ENCODE peak calls at places on chromosomes 6 and 20, in eight cellular contexts. B, G, Q, E, Z, M, T and L are unnamed samples.

GRCh38 chr6:81752969-81753708 is 658 bp upstream of the TENT5A start:
- DNase-seq in B (peak; percentile 96), G (peak; percentile 49), Q (peak; percentile 57), E (peak; percentile 94), Z (peak; percentile 25), M (peak; percentile 83), T (peak; percentile 84), L (peak; percentile 80)

GRCh38 chr20:43994486-43995100 is 79.9 kb downstream of the TOX2 start:
- DNase-seq in B (peak; percentile 28), G (no peak), Q (no peak), E (peak; percentile 73), Z (no peak), M (no peak), T (no peak), L (no peak)

GRCh38 chr6:141562181-141562800 is 570.4 kb upstream of the GJE1 start:
- DNase-seq in B (peak; percentile 64), G (no peak), Q (peak; percentile 13), E (no peak), Z (no peak), M (peak; percentile 9), T (peak; percentile 74), L (no peak)

GRCh38 chr20:33569290-33570094 is 79.6 kb downstream of the CBFA2T2 start:
- DNase-seq in B (no peak), G (no peak), Q (no peak), E (no peak), Z (no peak), M (no peak), T (no peak), L (peak; percentile 20)

GRCh38 chr6:143288923-143289322 is 161.6 kb downstream of the ADAT2 start:
- DNase-seq in B (no peak), G (no peak), Q (no peak), E (no peak), Z (no peak), M (no peak), T (no peak), L (no peak)

GRCh38 chr6:82298012-82298411 is 50.5 kb upstream of the IBTK start:
- DNase-seq in B (peak; percentile 74), G (no peak), Q (no peak), E (no peak), Z (no peak), M (no peak), T (no peak), L (no peak)

GRCh38 chr20:17668432-17668831 is 13.6 kb downstream of the RRBP1 start:
- DNase-seq in B (no peak), G (no peak), Q (no peak), E (no peak), Z (no peak), M (no peak), T (no peak), L (no peak)

GRCh38 chr6:10146723-10147451 is 268.0 kb downstream of the TFAP2A start:
- DNase-seq in B (peak; percentile 81), G (no peak), Q (no peak), E (peak; percentile 68), Z (no peak), M (peak; percentile 76), T (no peak), L (peak; percentile 11)

GRCh38 chr6:31927242-31927867 is at the start of gene C2:
- DNase-seq in B (no peak), G (no peak), Q (no peak), E (no peak), Z (no peak), M (no peak), T (no peak), L (no peak)

GRCh38 chr6:158522616-158523015 is 37.3 kb upstream of the TMEM181 start:
- DNase-seq in B (no peak), G (no peak), Q (no peak), E (no peak), Z (no peak), M (no peak), T (no peak), L (no peak)

GRCh38 chr6:158677906-158678305 is 28.1 kb downstream of the SYTL3 start:
- DNase-seq in B (no peak), G (no peak), Q (no peak), E (no peak), Z (no peak), M (no peak), T (no peak), L (no peak)

GRCh38 chr6:112595201-112595600 is 248.1 kb downstream of the RFPL4B start:
- DNase-seq in B (peak; percentile 49), G (no peak), Q (no peak), E (no peak), Z (no peak), M (no peak), T (no peak), L (no peak)

GRCh38 chr20:760751-761417 is 7.4 kb downstream of the SLC52A3 start:
- DNase-seq in B (no peak), G (no peak), Q (no peak), E (peak; percentile 39), Z (peak; percentile 19), M (peak; percentile 65), T (peak; percentile 13), L (no peak)

GRCh38 chr20:62298577-62299249 is 4.1 kb upstream of the ADRM1 start:
- DNase-seq in B (no peak), G (no peak), Q (no peak), E (no peak), Z (no peak), M (no peak), T (no peak), L (no peak)

GRCh38 chr20:24608926-24609667 is 139.7 kb downstream of the SYNDIG1 start:
- DNase-seq in B (no peak), G (no peak), Q (no peak), E (peak; percentile 18), Z (no peak), M (peak; percentile 52), T (no peak), L (no peak)

GRCh38 chr6:160386869-160387518 is 38.8 kb downstream of the SLC22A3 start:
- DNase-seq in B (peak; percentile 75), G (no peak), Q (no peak), E (peak; percentile 9), Z (no peak), M (no peak), T (no peak), L (no peak)

GRCh38 chr6:43014434-43014909 is 423 bp downstream of the KLHDC3 start:
- DNase-seq in B (peak; percentile 42), G (no peak), Q (no peak), E (peak; percentile 52), Z (no peak), M (no peak), T (peak; percentile 18), L (no peak)